ENCODE peak calls at places on chromosomes 3 and 15, in ten cellular contexts. Z is activated CD8-positive, alpha-beta memory T cell treated with anti-CD3 and anti-CD28 coated beads for 4 hours; W is activated T-cell treated with anti-CD3 and anti-CD28 coated beads for 24 hours; T is GM03348; K is endothelial cell; J is dorsolateral prefrontal cortex; M is heart right ventricle; Q is Panc1; O is NCI-H1105 treated with DMSO at 0.1 percent for 48 hours; U is activated CD4-positive, alpha-beta T cell treated with anti-CD3 and anti-CD28 coated beads for 1 hour. I is an unnamed sample.

GRCh38 chr3:22899441-22899840 is 303.7 kb upstream of the UBE2E2 start:
- DNase-seq in J (no peak), U (no peak), Z (no peak), K (no peak), O (no peak), T (no peak), W (no peak), Q (no peak), M (no peak), I (no peak)

GRCh38 chr3:61358364-61358763 is 107.1 kb upstream of the FHIT start:
- DNase-seq in Q (no peak), M (peak; percentile 87), O (no peak), T (no peak), U (no peak), J (peak; percentile 84), Z (no peak), K (no peak), W (no peak), I (peak; percentile 81)

GRCh38 chr3:11476814-11477213 is 166.9 kb downstream of the VGLL4 start:
- DNase-seq in M (no peak), U (no peak), J (no peak), Z (no peak), Q (no peak), O (peak; percentile 94), W (no peak), K (no peak), T (no peak), I (no peak)

GRCh38 chr15:22963546-22964125 is 16.5 kb downstream of the CYFIP1 start:
- DNase-seq in O (no peak), T (peak; percentile 46), J (no peak), K (no peak), M (no peak), W (no peak), Q (no peak), Z (no peak), U (no peak), I (no peak)

GRCh38 chr3:32832193-32832592 is 14.4 kb downstream of the TRIM71 start:
- DNase-seq in Q (no peak), M (no peak), T (no peak), W (no peak), J (no peak), Z (no peak), O (no peak), U (no peak), K (no peak), I (no peak)

GRCh38 chr15:33706173-33706572 is 262.1 kb upstream of the CHRM5 start:
- DNase-seq in U (no peak), Q (no peak), O (peak; percentile 11), J (no peak), M (no peak), Z (no peak), K (no peak), W (no peak), T (no peak), I (no peak)

GRCh38 chr15:32656091-32656860 is 14.8 kb downstream of the SCG5 start:
- DNase-seq in M (no peak), J (no peak), O (no peak), W (no peak), Q (no peak), U (no peak), Z (no peak), K (no peak), T (no peak), I (no peak)

GRCh38 chr15:32802296-32802936 is 84.6 kb downstream of the GREM1 start:
- DNase-seq in U (no peak), Z (no peak), W (no peak), M (no peak), T (peak; percentile 66), J (no peak), Q (no peak), O (no peak), K (no peak), I (no peak)

GRCh38 chr15:80275946-80276345 is 23.9 kb upstream of the CTXND1 start:
- DNase-seq in M (no peak), T (peak; percentile 31), Q (no peak), W (no peak), K (no peak), Z (no peak), J (no peak), O (no peak), U (no peak), I (no peak)

GRCh38 chr15:54347082-54347827 is 369.0 kb downstream of the UNC13C start:
- DNase-seq in Z (no peak), Q (no peak), T (no peak), K (no peak), J (no peak), W (no peak), U (no peak), O (no peak), M (no peak), I (no peak)

GRCh38 chr15:52397118-52397517 is 101.5 kb upstream of the MYO5C start:
- DNase-seq in M (peak; percentile 14), Q (no peak), W (no peak), O (no peak), T (no peak), J (no peak), U (no peak), K (no peak), Z (no peak), I (no peak)

GRCh38 chr3:69724722-69725435 is 14.4 kb upstream of the MITF start:
- DNase-seq in O (no peak), M (no peak), Q (no peak), K (no peak), T (no peak), J (no peak), Z (no peak), W (no peak), U (no peak), I (no peak)

GRCh38 chr3:22713936-22714335 is 489.2 kb upstream of the UBE2E2 start:
- DNase-seq in O (no peak), W (no peak), M (no peak), K (no peak), Z (no peak), T (peak; percentile 48), Q (no peak), U (no peak), J (no peak), I (no peak)

GRCh38 chr3:60395173-60395762 is 856.0 kb downstream of the FHIT start:
- DNase-seq in W (no peak), K (no peak), T (no peak), J (no peak), Z (no peak), O (no peak), Q (no peak), M (no peak), U (no peak), I (no peak)

GRCh38 chr15:82128401-82129143 is 82.8 kb upstream of the MEX3B start:
- DNase-seq in T (no peak), J (no peak), O (no peak), M (no peak), Z (no peak), W (no peak), U (no peak), Q (no peak), K (no peak), I (no peak)

GRCh38 chr15:97688177-97688576 is 272.3 kb upstream of the ARRDC4 start:
- DNase-seq in W (no peak), J (no peak), O (no peak), Q (no peak), M (no peak), T (no peak), Z (no peak), K (no peak), U (no peak), I (no peak)

GRCh38 chr15:68301300-68301699 is 23.8 kb downstream of the FEM1B start:
- DNase-seq in J (no peak), U (no peak), M (peak; percentile 1), W (no peak), Z (no peak), Q (no peak), T (no peak), O (no peak), K (no peak), I (no peak)

GRCh38 chr3:79019137-79019923 is 748.5 kb downstream of the ROBO1 start:
- DNase-seq in T (peak; percentile 93), Q (peak; percentile 57), J (peak; percentile 81), K (peak; percentile 70), O (peak; percentile 82), M (peak; percentile 75), Z (no peak), W (no peak), U (no peak), I (peak; percentile 81)

GRCh38 chr3:24688446-24689148 is 193.9 kb upstream of the THRB start:
- DNase-seq in J (no peak), O (no peak), T (no peak), M (no peak), U (no peak), K (no peak), Q (no peak), W (no peak), Z (no peak), I (no peak)

GRCh38 chr3:187746479-187747335 is 1.4 kb upstream of the BCL6 start:
- DNase-seq in O (no peak), U (no peak), M (no peak), J (no peak), T (no peak), Q (no peak), Z (no peak), K (no peak), W (no peak), I (no peak)

GRCh38 chr3:191362524-191363090 is 32.3 kb upstream of the UTS2B start:
- DNase-seq in W (no peak), O (no peak), Q (no peak), Z (no peak), U (no peak), K (no peak), T (no peak), M (no peak), J (no peak), I (no peak)

GRCh38 chr3:129195731-129196256 is 12.1 kb upstream of the CNBP start:
- DNase-seq in T (peak; percentile 86), M (peak; percentile 74), O (no peak), Q (peak; percentile 73), K (no peak), W (no peak), U (no peak), J (peak; percentile 67), Z (no peak), I (peak; percentile 59)